ENCODE peak calls at places on chromosomes 6 and 20, in six cellular contexts. P, X, Y, T, L and E are unnamed samples.
A peak's percentile ranks its signal among the peaks of the same experiment; 100 is the strongest.

GRCh38 chr6:79152269-79152737 is 74.2 kb upstream of the PHIP start:
- DNase-seq in Y (no peak), X (no peak), P (peak; percentile 24), L (no peak), T (no peak), E (no peak)

GRCh38 chr20:34437330-34437986 is 74.4 kb downstream of the ITCH start:
- DNase-seq in Y (no peak), P (no peak), X (no peak), T (no peak), L (no peak), E (no peak)

GRCh38 chr20:46850416-46850815 is 44.2 kb upstream of the EYA2 start:
- DNase-seq in Y (no peak), L (no peak), X (no peak), T (no peak), P (no peak), E (no peak)

GRCh38 chr6:108961985-108962384 is 113.8 kb downstream of the ARMC2 start:
- DNase-seq in P (no peak), X (peak; percentile 80), L (no peak), T (no peak), Y (no peak), E (no peak)

GRCh38 chr6:158694913-158695312 is 45.1 kb downstream of the SYTL3 start:
- DNase-seq in P (no peak), X (no peak), L (no peak), T (no peak), Y (no peak), E (no peak)

GRCh38 chr6:97312241-97312640 is 29.2 kb upstream of the MMS22L start:
- DNase-seq in L (no peak), P (no peak), Y (no peak), X (peak; percentile 49), T (no peak), E (no peak)

GRCh38 chr6:101783287-101783686 is 389.8 kb downstream of the GRIK2 start:
- DNase-seq in P (no peak), L (no peak), Y (no peak), X (no peak), T (no peak), E (no peak)

GRCh38 chr6:41527721-41528408 is 18.3 kb upstream of the FOXP4 start:
- DNase-seq in L (no peak), Y (no peak), P (peak; percentile 41), T (no peak), X (no peak), E (no peak)

GRCh38 chr6:80338201-80338836 is 231.8 kb downstream of the BCKDHB start:
- DNase-seq in T (peak; percentile 65), P (peak; percentile 47), Y (peak; percentile 81), L (peak; percentile 35), X (peak; percentile 63), E (peak; percentile 65)

GRCh38 chr20:44736170-44737021 is 9.3 kb upstream of the KCNK15 start:
- DNase-seq in Y (peak; percentile 23), X (peak; percentile 87), L (peak; percentile 88), T (peak; percentile 40), P (peak; percentile 96), E (no peak)

GRCh38 chr20:22946594-22946993 is 88.5 kb upstream of the SSTR4 start:
- DNase-seq in Y (no peak), L (no peak), P (no peak), T (no peak), X (no peak), E (no peak)